ENCODE peak calls at places on chromosome 2, in ten cellular contexts. One of them, this sample, is unnamed.

GRCh38 chr2:170176212-170176611 is 1.7 kb upstream of the MYO3B start:
- DNase-seq in left lobe of liver: no peak
- DNase-seq in G401: no peak
- DNase-seq in OCI-LY7: no peak
- DNase-seq in left colon: no peak
- DNase-seq in activated CD4-positive, alpha-beta T cell treated with anti-CD3 and anti-CD28 coated beads for 48 hours: no peak
- DNase-seq in ascending aorta: no peak
- DNase-seq in stimulated activated CD4-positive, alpha-beta T cell treated with anti-CD3 and anti-CD28 coated beads, Interleukin-1b, Interleukin-23, amount 100 ng/mL, for 24 hours: no peak
- DNase-seq in renal cortical epithelial cell: no peak
- DNase-seq in AG10803: no peak
- DNase-seq in this sample: no peak

GRCh38 chr2:130337735-130338325 is 4.9 kb upstream of the IMP4 start:
- DNase-seq in renal cortical epithelial cell: peak; percentile 77
- DNase-seq in G401: no peak
- DNase-seq in ascending aorta: no peak
- DNase-seq in activated CD4-positive, alpha-beta T cell treated with anti-CD3 and anti-CD28 coated beads for 48 hours: no peak
- DNase-seq in AG10803: peak; percentile 32
- DNase-seq in left lobe of liver: no peak
- DNase-seq in stimulated activated CD4-positive, alpha-beta T cell treated with anti-CD3 and anti-CD28 coated beads, Interleukin-1b, Interleukin-23, amount 100 ng/mL, for 24 hours: no peak
- DNase-seq in left colon: no peak
- DNase-seq in OCI-LY7: no peak
- DNase-seq in this sample: no peak

GRCh38 chr2:11530864-11531451 is 2.9 kb upstream of the GREB1 start:
- DNase-seq in G401: no peak
- DNase-seq in left lobe of liver: no peak
- DNase-seq in left colon: no peak
- DNase-seq in OCI-LY7: no peak
- DNase-seq in stimulated activated CD4-positive, alpha-beta T cell treated with anti-CD3 and anti-CD28 coated beads, Interleukin-1b, Interleukin-23, amount 100 ng/mL, for 24 hours: no peak
- DNase-seq in AG10803: no peak
- DNase-seq in renal cortical epithelial cell: no peak
- DNase-seq in ascending aorta: no peak
- DNase-seq in activated CD4-positive, alpha-beta T cell treated with anti-CD3 and anti-CD28 coated beads for 48 hours: no peak
- DNase-seq in this sample: no peak

GRCh38 chr2:47652041-47652713 is 130.8 kb upstream of the MSH6 start:
- DNase-seq in renal cortical epithelial cell: no peak
- DNase-seq in OCI-LY7: no peak
- DNase-seq in AG10803: no peak
- DNase-seq in left lobe of liver: no peak
- DNase-seq in G401: no peak
- DNase-seq in left colon: no peak
- DNase-seq in ascending aorta: no peak
- DNase-seq in activated CD4-positive, alpha-beta T cell treated with anti-CD3 and anti-CD28 coated beads for 48 hours: no peak
- DNase-seq in stimulated activated CD4-positive, alpha-beta T cell treated with anti-CD3 and anti-CD28 coated beads, Interleukin-1b, Interleukin-23, amount 100 ng/mL, for 24 hours: no peak
- DNase-seq in this sample: no peak

GRCh38 chr2:38935568-38936172 is 46.0 kb downstream of the ARHGEF33 start:
- DNase-seq in renal cortical epithelial cell: peak; percentile 6
- DNase-seq in AG10803: peak; percentile 22
- DNase-seq in activated CD4-positive, alpha-beta T cell treated with anti-CD3 and anti-CD28 coated beads for 48 hours: no peak
- DNase-seq in ascending aorta: no peak
- DNase-seq in OCI-LY7: no peak
- DNase-seq in stimulated activated CD4-positive, alpha-beta T cell treated with anti-CD3 and anti-CD28 coated beads, Interleukin-1b, Interleukin-23, amount 100 ng/mL, for 24 hours: no peak
- DNase-seq in G401: no peak
- DNase-seq in left colon: no peak
- DNase-seq in left lobe of liver: no peak
- DNase-seq in this sample: no peak

GRCh38 chr2:160156084-160156483 is 44.0 kb downstream of the ITGB6 start:
- DNase-seq in G401: no peak
- DNase-seq in activated CD4-positive, alpha-beta T cell treated with anti-CD3 and anti-CD28 coated beads for 48 hours: no peak
- DNase-seq in left colon: no peak
- DNase-seq in stimulated activated CD4-positive, alpha-beta T cell treated with anti-CD3 and anti-CD28 coated beads, Interleukin-1b, Interleukin-23, amount 100 ng/mL, for 24 hours: no peak
- DNase-seq in ascending aorta: no peak
- DNase-seq in left lobe of liver: no peak
- DNase-seq in renal cortical epithelial cell: peak; percentile 24
- DNase-seq in OCI-LY7: no peak
- DNase-seq in AG10803: no peak
- DNase-seq in this sample: no peak

GRCh38 chr2:30367232-30368070 is 79.6 kb upstream of the LCLAT1 start:
- DNase-seq in OCI-LY7: no peak
- DNase-seq in stimulated activated CD4-positive, alpha-beta T cell treated with anti-CD3 and anti-CD28 coated beads, Interleukin-1b, Interleukin-23, amount 100 ng/mL, for 24 hours: no peak
- DNase-seq in left lobe of liver: no peak
- DNase-seq in AG10803: peak; percentile 75
- DNase-seq in renal cortical epithelial cell: no peak
- DNase-seq in ascending aorta: no peak
- DNase-seq in left colon: no peak
- DNase-seq in activated CD4-positive, alpha-beta T cell treated with anti-CD3 and anti-CD28 coated beads for 48 hours: no peak
- DNase-seq in G401: no peak
- DNase-seq in this sample: no peak

GRCh38 chr2:237251959-237252358 is 162.0 kb downstream of the COL6A3 start:
- DNase-seq in G401: no peak
- DNase-seq in left colon: no peak
- DNase-seq in AG10803: no peak
- DNase-seq in left lobe of liver: no peak
- DNase-seq in activated CD4-positive, alpha-beta T cell treated with anti-CD3 and anti-CD28 coated beads for 48 hours: no peak
- DNase-seq in renal cortical epithelial cell: no peak
- DNase-seq in OCI-LY7: no peak
- DNase-seq in stimulated activated CD4-positive, alpha-beta T cell treated with anti-CD3 and anti-CD28 coated beads, Interleukin-1b, Interleukin-23, amount 100 ng/mL, for 24 hours: no peak
- DNase-seq in ascending aorta: no peak
- DNase-seq in this sample: no peak

GRCh38 chr2:156452971-156453370 is 16.8 kb downstream of the GPD2 start:
- DNase-seq in left colon: no peak
- DNase-seq in G401: no peak
- DNase-seq in stimulated activated CD4-positive, alpha-beta T cell treated with anti-CD3 and anti-CD28 coated beads, Interleukin-1b, Interleukin-23, amount 100 ng/mL, for 24 hours: no peak
- DNase-seq in ascending aorta: no peak
- DNase-seq in renal cortical epithelial cell: peak; percentile 86
- DNase-seq in OCI-LY7: no peak
- DNase-seq in left lobe of liver: no peak
- DNase-seq in activated CD4-positive, alpha-beta T cell treated with anti-CD3 and anti-CD28 coated beads for 48 hours: no peak
- DNase-seq in AG10803: peak; percentile 95
- DNase-seq in this sample: no peak